ENCODE peak calls at places on chromosomes 13 and 19, in five cellular contexts. One of them, this sample, is unnamed.

GRCh38 chr19:33391631-33392249 is 18.2 kb downstream of the CEBPG start:
- DNase-seq in IMR-90: no peak
- DNase-seq in SK-N-SH: peak; percentile 26
- DNase-seq in GM12878: no peak
- DNase-seq in A549: no peak
- DNase-seq in this sample: no peak

GRCh38 chr19:50959731-50960500 is 7.1 kb upstream of the KLK5 start:
- DNase-seq in IMR-90: no peak
- DNase-seq in GM12878: no peak
- DNase-seq in SK-N-SH: no peak
- DNase-seq in A549: no peak
- DNase-seq in this sample: no peak

GRCh38 chr13:71922191-71922590 is 55.2 kb upstream of the DACH1 start:
- DNase-seq in SK-N-SH: no peak
- DNase-seq in A549: no peak
- DNase-seq in GM12878: no peak
- DNase-seq in IMR-90: no peak
- DNase-seq in this sample: no peak

GRCh38 chr13:30974350-30974749 is 41.9 kb downstream of the TEX26 start:
- DNase-seq in IMR-90: no peak
- DNase-seq in A549: no peak
- DNase-seq in SK-N-SH: no peak
- DNase-seq in GM12878: no peak
- DNase-seq in this sample: no peak

GRCh38 chr19:41351339-41352245 is 2.1 kb downstream of the TGFB1 start:
- DNase-seq in A549: peak; percentile 89
- DNase-seq in SK-N-SH: peak; percentile 62
- DNase-seq in IMR-90: peak; percentile 42
- DNase-seq in GM12878: no peak
- DNase-seq in this sample: peak; percentile 84

GRCh38 chr19:6572217-6572616 is 18.7 kb downstream of the CD70 start:
- DNase-seq in A549: no peak
- DNase-seq in IMR-90: no peak
- DNase-seq in SK-N-SH: no peak
- DNase-seq in GM12878: no peak
- DNase-seq in this sample: no peak

GRCh38 chr13:44373601-44374347 is at the start of gene SERP2:
- DNase-seq in SK-N-SH: peak; percentile 97
- DNase-seq in IMR-90: no peak
- DNase-seq in A549: no peak
- DNase-seq in GM12878: no peak
- DNase-seq in this sample: no peak

GRCh38 chr13:28485551-28485950 is 9.4 kb downstream of the FLT1 start:
- DNase-seq in IMR-90: no peak
- DNase-seq in SK-N-SH: no peak
- DNase-seq in GM12878: no peak
- DNase-seq in A549: no peak
- DNase-seq in this sample: no peak

GRCh38 chr19:42191855-42192254 is 25.6 kb downstream of the DEDD2 start:
- DNase-seq in GM12878: no peak
- DNase-seq in SK-N-SH: no peak
- DNase-seq in A549: peak; percentile 94
- DNase-seq in IMR-90: peak; percentile 84
- DNase-seq in this sample: no peak

GRCh38 chr19:39428309-39429112 is 7.2 kb downstream of the RPS16 start:
- DNase-seq in GM12878: no peak
- DNase-seq in IMR-90: peak; percentile 96
- DNase-seq in A549: peak; percentile 81
- DNase-seq in SK-N-SH: no peak
- DNase-seq in this sample: no peak

GRCh38 chr13:24784319-24784718 is 20.4 kb downstream of the RNF17 start:
- DNase-seq in GM12878: no peak
- DNase-seq in SK-N-SH: no peak
- DNase-seq in A549: no peak
- DNase-seq in IMR-90: no peak
- DNase-seq in this sample: no peak

GRCh38 chr13:43153436-43154082 is 130.2 kb downstream of the DNAJC15 start:
- DNase-seq in IMR-90: peak; percentile 44
- DNase-seq in SK-N-SH: no peak
- DNase-seq in A549: peak; percentile 4
- DNase-seq in GM12878: no peak
- DNase-seq in this sample: no peak

GRCh38 chr19:40623403-40624239 is 22.5 kb downstream of the LTBP4 start:
- DNase-seq in GM12878: no peak
- DNase-seq in IMR-90: peak; percentile 18
- DNase-seq in SK-N-SH: peak; percentile 30
- DNase-seq in A549: peak; percentile 90
- DNase-seq in this sample: peak; percentile 98

GRCh38 chr19:53161123-53161522 is 2.3 kb upstream of the ZNF347 start:
- DNase-seq in SK-N-SH: no peak
- DNase-seq in A549: no peak
- DNase-seq in GM12878: no peak
- DNase-seq in IMR-90: no peak
- DNase-seq in this sample: peak; percentile 85

GRCh38 chr13:51202477-51203046 is 19.6 kb upstream of the FAM124A start:
- DNase-seq in GM12878: no peak
- DNase-seq in SK-N-SH: no peak
- DNase-seq in IMR-90: no peak
- DNase-seq in A549: no peak
- DNase-seq in this sample: no peak

GRCh38 chr13:65653548-65654078 is 1576.5 kb downstream of the PCDH9 start:
- DNase-seq in A549: no peak
- DNase-seq in IMR-90: no peak
- DNase-seq in SK-N-SH: peak; percentile 14
- DNase-seq in GM12878: no peak
- DNase-seq in this sample: no peak

GRCh38 chr19:17358395-17358794 is 18.7 kb downstream of the PLVAP start:
- DNase-seq in IMR-90: no peak
- DNase-seq in A549: peak; percentile 63
- DNase-seq in GM12878: no peak
- DNase-seq in SK-N-SH: no peak
- DNase-seq in this sample: no peak

GRCh38 chr13:102686024-102686423 is 8.8 kb downstream of the METTL21C start:
- DNase-seq in SK-N-SH: no peak
- DNase-seq in A549: no peak
- DNase-seq in GM12878: no peak
- DNase-seq in IMR-90: no peak
- DNase-seq in this sample: no peak

GRCh38 chr13:111219306-111219705 is 101.1 kb upstream of the TEX29 start:
- DNase-seq in IMR-90: peak; percentile 88
- DNase-seq in SK-N-SH: no peak
- DNase-seq in GM12878: no peak
- DNase-seq in A549: no peak
- DNase-seq in this sample: no peak

GRCh38 chr19:16327131-16327450 is 2.5 kb downstream of the KLF2 start:
- DNase-seq in A549: no peak
- DNase-seq in GM12878: no peak
- DNase-seq in SK-N-SH: no peak
- DNase-seq in IMR-90: no peak
- DNase-seq in this sample: no peak

GRCh38 chr13:32811297-32811800 is 204.9 kb upstream of the KL start:
- DNase-seq in GM12878: peak; percentile 62
- DNase-seq in SK-N-SH: no peak
- DNase-seq in A549: no peak
- DNase-seq in IMR-90: no peak
- DNase-seq in this sample: no peak

GRCh38 chr13:81048026-81048461 is 707.1 kb upstream of the SPRY2 start:
- DNase-seq in SK-N-SH: no peak
- DNase-seq in GM12878: peak; percentile 21
- DNase-seq in A549: no peak
- DNase-seq in IMR-90: no peak
- DNase-seq in this sample: no peak

GRCh38 chr19:54168174-54168917 is 4.6 kb downstream of the TMC4 start:
- DNase-seq in A549: peak; percentile 95
- DNase-seq in GM12878: no peak
- DNase-seq in IMR-90: peak; percentile 73
- DNase-seq in SK-N-SH: peak; percentile 97
- DNase-seq in this sample: peak; percentile 86

GRCh38 chr19:38025908-38026307 is 118.9 kb downstream of the SIPA1L3 start:
- DNase-seq in GM12878: no peak
- DNase-seq in A549: no peak
- DNase-seq in IMR-90: no peak
- DNase-seq in SK-N-SH: no peak
- DNase-seq in this sample: no peak

GRCh38 chr13:46361535-46361934 is 25.5 kb downstream of the RUBCNL start:
- DNase-seq in SK-N-SH: no peak
- DNase-seq in IMR-90: no peak
- DNase-seq in A549: no peak
- DNase-seq in GM12878: no peak
- DNase-seq in this sample: no peak

GRCh38 chr19:30379841-30380610 is 7.8 kb downstream of the ZNF536 start:
- DNase-seq in SK-N-SH: no peak
- DNase-seq in GM12878: no peak
- DNase-seq in A549: no peak
- DNase-seq in IMR-90: no peak
- DNase-seq in this sample: no peak

GRCh38 chr13:94192576-94192975 is 286.9 kb downstream of the DCT start:
- DNase-seq in IMR-90: peak; percentile 26
- DNase-seq in A549: no peak
- DNase-seq in GM12878: no peak
- DNase-seq in SK-N-SH: no peak
- DNase-seq in this sample: no peak

GRCh38 chr19:35151273-35152065 is 3.1 kb upstream of the FXYD5 start:
- DNase-seq in A549: no peak
- DNase-seq in GM12878: no peak
- DNase-seq in IMR-90: no peak
- DNase-seq in SK-N-SH: no peak
- DNase-seq in this sample: no peak
- TF ChIP-seq RCOR1 in A549: no peak
- TF ChIP-seq RCOR1 in GM12878: no peak
- TF ChIP-seq RCOR1 in IMR-90: no peak
- TF ChIP-seq RCOR1 in SK-N-SH: no peak
- TF ChIP-seq RCOR1 in this sample: no peak

GRCh38 chr19:5020368-5020767 is 51.5 kb downstream of the KDM4B start:
- DNase-seq in SK-N-SH: no peak
- DNase-seq in GM12878: no peak
- DNase-seq in A549: no peak
- DNase-seq in IMR-90: no peak
- DNase-seq in this sample: no peak

GRCh38 chr19:5016268-5016667 is 47.4 kb downstream of the KDM4B start:
- DNase-seq in SK-N-SH: no peak
- DNase-seq in A549: no peak
- DNase-seq in GM12878: no peak
- DNase-seq in IMR-90: no peak
- DNase-seq in this sample: no peak

GRCh38 chr19:5016781-5017180 is 47.9 kb downstream of the KDM4B start:
- DNase-seq in IMR-90: no peak
- DNase-seq in GM12878: no peak
- DNase-seq in SK-N-SH: no peak
- DNase-seq in A549: no peak
- DNase-seq in this sample: no peak

GRCh38 chr19:5017235-5017634 is 48.3 kb downstream of the KDM4B start:
- DNase-seq in SK-N-SH: no peak
- DNase-seq in A549: no peak
- DNase-seq in IMR-90: no peak
- DNase-seq in GM12878: no peak
- DNase-seq in this sample: no peak

GRCh38 chr19:5018224-5019015 is 49.5 kb downstream of the KDM4B start:
- DNase-seq in IMR-90: peak; percentile 65
- DNase-seq in GM12878: no peak
- DNase-seq in A549: no peak
- DNase-seq in SK-N-SH: no peak
- DNase-seq in this sample: no peak
- TF ChIP-seq RCOR1 in IMR-90: no peak
- TF ChIP-seq RCOR1 in GM12878: no peak
- TF ChIP-seq RCOR1 in A549: no peak
- TF ChIP-seq RCOR1 in SK-N-SH: no peak
- TF ChIP-seq RCOR1 in this sample: no peak

DNA sequence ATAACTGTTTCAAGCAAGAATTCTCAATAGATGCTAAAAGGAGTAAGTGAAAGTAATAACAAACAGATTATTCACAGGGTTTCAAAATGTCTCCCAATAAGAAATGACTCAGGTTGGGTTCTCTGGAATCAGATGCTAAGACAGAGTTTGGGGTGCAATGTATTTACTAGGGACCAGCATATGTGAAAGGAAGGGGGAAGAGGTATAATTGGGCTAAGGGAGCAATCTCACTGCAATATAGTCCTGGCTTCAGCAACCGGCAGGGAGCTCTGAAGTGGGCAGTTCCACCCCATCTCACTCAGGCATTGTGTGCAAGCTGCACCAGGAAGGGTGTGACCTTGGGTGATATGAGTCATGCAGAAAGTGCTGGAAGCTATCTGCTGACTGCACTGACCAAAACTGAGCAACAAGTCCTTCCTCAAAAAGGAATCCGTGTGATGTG is 23.4 kb downstream of the ZDHHC20 start:
- DNase-seq in IMR-90: peak; percentile 89
- DNase-seq in SK-N-SH: no peak
- DNase-seq in GM12878: peak; percentile 63
- DNase-seq in A549: peak; percentile 22
- DNase-seq in this sample: peak; percentile 79
- TF ChIP-seq RCOR1 in IMR-90: no peak
- TF ChIP-seq RCOR1 in SK-N-SH: no peak
- TF ChIP-seq RCOR1 in GM12878: no peak
- TF ChIP-seq RCOR1 in A549: no peak
- TF ChIP-seq RCOR1 in this sample: peak; percentile 57

GRCh38 chr13:101013245-101013644 is 338.6 kb upstream of the TMTC4 start:
- DNase-seq in GM12878: no peak
- DNase-seq in A549: no peak
- DNase-seq in SK-N-SH: no peak
- DNase-seq in IMR-90: no peak
- DNase-seq in this sample: no peak
- TF ChIP-seq RCOR1 in GM12878: no peak
- TF ChIP-seq RCOR1 in A549: no peak
- TF ChIP-seq RCOR1 in SK-N-SH: no peak
- TF ChIP-seq RCOR1 in IMR-90: no peak
- TF ChIP-seq RCOR1 in this sample: no peak

This sample was measured in K562.